ENCODE peak calls at places on chromosomes 16 and 17, in ten cellular contexts. R, G, Z, K, B, O, P, T, Q and Y are unnamed samples.

GRCh38 chr17:45123930-45124796 is 8.2 kb downstream of the PLCD3 start:
- DNase-seq in R (peak; percentile 77), G (peak; percentile 86), Z (peak; percentile 94), K (peak; percentile 48), B (peak; percentile 91), O (peak; percentile 38), P (peak; percentile 82), T (no peak), Q (no peak), Y (peak; percentile 71)

GRCh38 chr17:67980456-67980855 is 15.8 kb downstream of the C17orf58 start:
- DNase-seq in R (no peak), G (no peak), Z (no peak), K (no peak), B (no peak), O (no peak), P (no peak), T (no peak), Q (no peak), Y (no peak)

GRCh38 chr16:66603537-66604375 is 748 bp upstream of the CMTM3 start:
- DNase-seq in R (no peak), G (peak; percentile 41), Z (peak; percentile 71), K (peak; percentile 66), B (peak; percentile 58), O (peak; percentile 65), P (peak; percentile 59), T (peak; percentile 76), Q (peak; percentile 50), Y (no peak)

GRCh38 chr17:63150994-63151464 is 185.0 kb downstream of the TANC2 start:
- DNase-seq in R (peak; percentile 54), G (no peak), Z (peak; percentile 73), K (no peak), B (peak; percentile 80), O (no peak), P (no peak), T (no peak), Q (no peak), Y (peak; percentile 38)

GRCh38 chr17:45172541-45173286 is 11.0 kb downstream of the HEXIM2 start:
- DNase-seq in R (peak; percentile 87), G (peak; percentile 16), Z (peak; percentile 85), K (peak; percentile 70), B (peak; percentile 72), O (peak; percentile 67), P (peak; percentile 78), T (peak; percentile 74), Q (peak; percentile 79), Y (no peak)

GRCh38 chr16:49179714-49180330 is 101.8 kb downstream of the CBLN1 start:
- DNase-seq in R (peak; percentile 49), G (no peak), Z (no peak), K (no peak), B (no peak), O (no peak), P (peak; percentile 78), T (no peak), Q (no peak), Y (no peak)

GRCh38 chr17:28071891-28072606 is 29.6 kb downstream of the NLK start:
- DNase-seq in R (no peak), G (no peak), Z (peak; percentile 36), K (no peak), B (no peak), O (no peak), P (no peak), T (no peak), Q (no peak), Y (no peak)

GRCh38 chr17:181213-182163 is at the start of gene DOC2B:
- DNase-seq in R (peak; percentile 85), G (no peak), Z (peak; percentile 58), K (peak; percentile 31), B (peak; percentile 27), O (peak; percentile 63), P (peak; percentile 39), T (peak; percentile 68), Q (no peak), Y (no peak)

GRCh38 chr17:48972749-48973097 is 4.3 kb upstream of the GIP start:
- DNase-seq in R (no peak), G (no peak), Z (no peak), K (no peak), B (no peak), O (no peak), P (no peak), T (no peak), Q (no peak), Y (no peak)

GRCh38 chr17:2929881-2930533 is 133.4 kb downstream of the OR1D5 start:
- DNase-seq in R (peak; percentile 96), G (peak; percentile 35), Z (peak; percentile 16), K (peak; percentile 40), B (peak; percentile 39), O (no peak), P (peak; percentile 60), T (peak; percentile 51), Q (no peak), Y (no peak)

GRCh38 chr17:10697092-10698081 is at the start of the genes ADPRM and SCO1:
- DNase-seq in R (peak; percentile 99), G (peak; percentile 91), Z (peak; percentile 94), K (peak; percentile 94), B (peak; percentile 93), O (peak; percentile 95), P (peak; percentile 96), T (peak; percentile 97), Q (peak; percentile 88), Y (peak; percentile 80)
- TF ChIP-seq CTCF in R (peak; percentile 65), G (peak; percentile 64), Z (peak; percentile 48), K (peak; percentile 69), B (peak; percentile 49), O (peak; percentile 67), P (peak; percentile 32), T (peak; percentile 60), Q (no peak), Y (peak; percentile 56)

GRCh38 chr16:47638175-47638574 is 177.0 kb downstream of the PHKB start:
- DNase-seq in R (no peak), G (no peak), Z (no peak), K (no peak), B (no peak), O (no peak), P (no peak), T (no peak), Q (no peak), Y (no peak)

GRCh38 chr16:47644661-47645060 is 183.5 kb downstream of the PHKB start:
- DNase-seq in R (no peak), G (no peak), Z (no peak), K (no peak), B (peak; percentile 25), O (no peak), P (no peak), T (no peak), Q (no peak), Y (no peak)

GRCh38 chr16:47646914-47647313 is 185.8 kb downstream of the PHKB start:
- DNase-seq in R (no peak), G (no peak), Z (no peak), K (no peak), B (no peak), O (no peak), P (no peak), T (no peak), Q (no peak), Y (no peak)

GRCh38 chr16:47644166-47644565 is 183.0 kb downstream of the PHKB start:
- DNase-seq in R (no peak), G (peak; percentile 96), Z (peak; percentile 91), K (peak; percentile 36), B (peak; percentile 89), O (peak; percentile 27), P (no peak), T (no peak), Q (no peak), Y (peak; percentile 59)

DNA sequence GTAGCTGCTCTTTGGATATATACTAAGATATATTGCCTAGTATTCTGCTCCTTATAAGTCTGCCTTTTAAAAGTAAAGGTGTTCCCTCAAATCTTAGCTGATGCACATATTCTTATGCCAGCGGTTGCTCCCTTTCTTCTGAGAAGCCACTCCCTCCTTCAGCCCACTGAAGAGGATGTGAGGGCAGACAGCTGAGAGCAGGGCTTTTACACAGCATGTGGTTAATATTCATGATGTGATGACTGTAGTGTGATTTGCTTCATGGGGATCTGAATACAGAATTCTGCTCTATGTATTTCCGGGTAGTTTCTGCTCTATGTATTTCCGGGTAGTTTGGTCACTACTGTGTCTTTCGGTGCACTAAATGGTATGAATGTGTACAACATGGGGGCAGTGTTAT is 182.5 kb downstream of the PHKB start:
- DNase-seq in R (no peak), G (peak; percentile 10), Z (peak; percentile 16), K (no peak), B (no peak), O (no peak), P (no peak), T (no peak), Q (no peak), Y (no peak)
- H3K4me3 ChIP-seq in R (no peak overlapping the region), G (no peak overlapping the region), Z (no peak overlapping the region), K (no peak overlapping the region), B (no peak overlapping the region), O (no peak overlapping the region), P (no peak overlapping the region), T (no peak overlapping the region), Q (no peak overlapping the region), Y (no peak overlapping the region)

GRCh38 chr16:19703218-19703617 is 14.8 kb downstream of the KNOP1 start:
- DNase-seq in R (no peak), G (no peak), Z (no peak), K (no peak), B (no peak), O (no peak), P (no peak), T (no peak), Q (no peak), Y (no peak)

GRCh38 chr16:19706846-19707245 is 11.2 kb downstream of the KNOP1 start:
- DNase-seq in R (no peak), G (no peak), Z (no peak), K (no peak), B (no peak), O (no peak), P (no peak), T (no peak), Q (no peak), Y (no peak)

GRCh38 chr16:19705131-19705501 is 12.9 kb downstream of the KNOP1 start:
- DNase-seq in R (no peak), G (no peak), Z (no peak), K (no peak), B (no peak), O (no peak), P (no peak), T (no peak), Q (no peak), Y (no peak)

GRCh38 chr16:19705843-19706242 is 12.2 kb downstream of the KNOP1 start:
- DNase-seq in R (no peak), G (no peak), Z (no peak), K (no peak), B (no peak), O (no peak), P (no peak), T (no peak), Q (no peak), Y (no peak)

GRCh38 chr16:19704321-19705130 is 13.5 kb downstream of the KNOP1 start:
- DNase-seq in R (no peak), G (peak; percentile 68), Z (peak; percentile 79), K (no peak), B (peak; percentile 77), O (no peak), P (no peak), T (no peak), Q (no peak), Y (peak; percentile 52)
- H3K27ac ChIP-seq in R (no peak overlapping the region), G (peak overlapping the region; percentile 77), Z (peak overlapping the region; percentile 90), K (peak overlapping the region; percentile 65), B (peak overlapping the region; percentile 70), O (no peak overlapping the region), P (peak overlapping the region; percentile 61), T (peak overlapping the region; percentile 76), Q (peak overlapping the region; percentile 84), Y (peak overlapping the region; percentile 89)

DNA sequence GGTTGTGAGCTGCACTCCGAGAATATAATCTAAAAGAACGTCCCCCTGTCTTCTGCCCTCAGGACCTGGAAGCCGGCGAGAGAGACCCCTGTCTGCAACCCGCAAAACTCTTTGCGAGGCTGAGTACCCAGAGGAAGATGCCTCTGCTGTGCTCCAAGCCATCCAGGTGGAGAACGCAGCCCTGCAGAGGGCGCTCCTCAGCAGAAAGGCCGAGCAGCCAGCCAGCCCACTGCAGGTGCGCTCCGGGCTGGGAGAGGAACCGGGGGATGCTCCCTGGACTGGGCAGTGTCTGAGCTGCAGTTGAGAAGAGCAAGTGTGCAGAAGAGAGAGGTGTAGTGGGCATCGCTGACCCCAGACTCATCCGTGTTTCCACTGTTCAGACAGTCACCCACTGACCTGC is 148.3 kb downstream of the KATNIP start:
- DNase-seq in R (peak; percentile 96), G (no peak), Z (no peak), K (no peak), B (no peak), O (no peak), P (no peak), T (no peak), Q (no peak), Y (no peak)
- TF ChIP-seq CTCF in R (peak; percentile 91), G (peak; percentile 71), Z (no peak), K (peak; percentile 20), B (no peak), O (peak; percentile 27), P (no peak), T (no peak), Q (no peak), Y (peak; percentile 11)